ENCODE peak calls at places on chromosome 12, in seven cellular contexts. A is SK-N-SH, G is HCT116, S is neural progenitor cell, H is hepatocyte, X is PC-3, D is MM.1S. L is an unnamed sample.

GRCh38 chr12:23810327-23810902 is 139.1 kb downstream of the SOX5 start:
- DNase-seq in H (no peak), S (no peak), A (peak; percentile 9), X (no peak), G (no peak), D (no peak), L (no peak)

GRCh38 chr12:130335517-130336392 is 1.9 kb upstream of the PIWIL1 start:
- DNase-seq in D (peak; percentile 23), X (peak; percentile 48), G (peak; percentile 40), A (peak; percentile 70), S (peak; percentile 79), H (peak; percentile 83), L (peak; percentile 64)

GRCh38 chr12:84463756-84464495 is 448.7 kb downstream of the SLC6A15 start:
- DNase-seq in G (no peak), A (peak; percentile 0), D (no peak), S (no peak), H (peak; percentile 18), X (no peak), L (peak; percentile 75)

GRCh38 chr12:91920276-91920675 is 225.4 kb downstream of the BTG1 start:
- DNase-seq in A (peak; percentile 11), H (no peak), G (no peak), D (no peak), X (peak; percentile 44), S (no peak), L (peak; percentile 44)

GRCh38 chr12:3365416-3366385 is 125.3 kb upstream of the PRMT8 start:
- DNase-seq in D (no peak), A (peak; percentile 91), G (no peak), X (peak; percentile 64), H (peak; percentile 64), S (peak; percentile 80), L (peak; percentile 12)

GRCh38 chr12:46470039-46470627 is 97.6 kb upstream of the SLC38A2 start:
- DNase-seq in A (no peak), G (no peak), H (no peak), X (no peak), S (no peak), D (peak; percentile 67), L (no peak)

GRCh38 chr12:102406033-102406584 is 74.3 kb downstream of the IGF1 start:
- DNase-seq in G (no peak), X (no peak), A (peak; percentile 46), D (no peak), S (peak; percentile 42), H (peak; percentile 29), L (peak; percentile 6)

GRCh38 chr12:54134850-54135249 is 53.9 kb downstream of the SMUG1 start:
- DNase-seq in S (no peak), A (peak; percentile 45), G (no peak), D (no peak), X (peak; percentile 17), H (peak; percentile 57), L (no peak)

GRCh38 chr12:131369094-131369845 is 341.6 kb upstream of the SFSWAP start:
- DNase-seq in A (no peak), D (no peak), X (no peak), S (no peak), H (no peak), G (no peak), L (no peak)

GRCh38 chr12:88245905-88246304 is 103.8 kb downstream of the TMTC3 start:
- DNase-seq in S (no peak), A (no peak), H (no peak), X (no peak), G (no peak), D (no peak), L (peak; percentile 50)

GRCh38 chr12:109758406-109759075 is 44.9 kb downstream of the FAM222A start:
- DNase-seq in G (no peak), H (no peak), S (no peak), X (no peak), D (no peak), A (peak; percentile 28), L (no peak)

GRCh38 chr12:124410354-124411175 is 115.7 kb downstream of the RFLNA start:
- DNase-seq in D (no peak), A (peak; percentile 79), S (no peak), G (no peak), H (no peak), X (no peak), L (peak; percentile 44)

GRCh38 chr12:128810182-128811127 is 13.3 kb downstream of the SLC15A4 start:
- DNase-seq in X (no peak), G (no peak), D (peak; percentile 86), H (no peak), A (peak; percentile 42), S (peak; percentile 48), L (peak; percentile 79)

GRCh38 chr12:203462-204260 is 10.3 kb downstream of the SLC6A12 start:
- DNase-seq in X (no peak), S (peak; percentile 82), H (peak; percentile 71), D (no peak), A (peak; percentile 93), G (no peak), L (no peak)

GRCh38 chr12:120674172-120674571 is 12.8 kb upstream of the MLEC start:
- DNase-seq in A (no peak), G (no peak), H (no peak), S (no peak), X (no peak), D (no peak), L (no peak)

GRCh38 chr12:25276199-25276937 is 25.6 kb upstream of the KRAS start:
- DNase-seq in D (peak; percentile 31), S (no peak), H (peak; percentile 85), G (peak; percentile 42), X (peak; percentile 82), A (peak; percentile 7), L (peak; percentile 69)

GRCh38 chr12:9405861-9406563 is 197.8 kb upstream of the PZP start:
- DNase-seq in S (peak; percentile 38), H (no peak), D (no peak), A (peak; percentile 31), G (no peak), X (no peak), L (no peak)

GRCh38 chr12:71558445-71558844 is 105.2 kb downstream of the ZFC3H1 start:
- DNase-seq in A (peak; percentile 38), G (no peak), X (no peak), D (no peak), H (no peak), S (no peak), L (peak; percentile 48)

DNA sequence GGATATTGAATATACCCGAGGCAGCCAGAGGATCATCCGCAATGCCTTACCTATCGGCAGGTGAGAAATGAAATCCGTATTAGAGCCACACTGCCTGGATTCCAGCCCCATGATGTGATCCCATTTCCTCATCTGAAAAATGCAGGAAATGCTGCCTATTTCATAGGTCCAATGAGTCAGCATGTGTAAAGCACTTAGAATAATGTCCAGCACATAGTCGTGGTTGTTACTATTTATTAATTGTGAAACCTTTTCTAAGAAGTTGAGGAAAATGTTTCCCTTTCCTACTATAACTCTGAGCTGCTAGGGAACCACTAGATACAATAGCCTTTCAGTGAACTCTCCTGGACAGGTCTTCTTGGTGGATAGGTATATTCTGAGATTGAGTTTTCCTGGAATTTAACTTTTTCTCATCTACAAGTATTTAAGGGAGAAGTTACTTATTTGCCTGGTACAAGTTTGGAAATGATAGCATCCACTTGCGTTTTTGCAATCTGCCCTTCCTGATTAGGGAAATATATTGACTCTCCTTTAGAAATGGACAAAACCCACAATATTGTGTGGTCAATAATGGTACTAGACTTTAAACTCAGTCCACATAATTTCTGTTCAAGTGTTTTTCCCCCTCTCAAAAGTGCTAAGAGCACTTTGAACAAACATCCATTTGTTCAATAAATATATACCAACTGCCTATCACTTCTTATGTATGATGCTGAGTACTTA is 12.2 kb downstream of the POLR3B start:
- DNase-seq in X (peak; percentile 86), S (no peak), H (peak; percentile 12), G (no peak), A (no peak), D (no peak), L (peak; percentile 93)
- TF ChIP-seq EZH2phosphoT487 in X (no peak), S (no peak), H (no peak), G (no peak), A (no peak), D (no peak), L (no peak)

DNA sequence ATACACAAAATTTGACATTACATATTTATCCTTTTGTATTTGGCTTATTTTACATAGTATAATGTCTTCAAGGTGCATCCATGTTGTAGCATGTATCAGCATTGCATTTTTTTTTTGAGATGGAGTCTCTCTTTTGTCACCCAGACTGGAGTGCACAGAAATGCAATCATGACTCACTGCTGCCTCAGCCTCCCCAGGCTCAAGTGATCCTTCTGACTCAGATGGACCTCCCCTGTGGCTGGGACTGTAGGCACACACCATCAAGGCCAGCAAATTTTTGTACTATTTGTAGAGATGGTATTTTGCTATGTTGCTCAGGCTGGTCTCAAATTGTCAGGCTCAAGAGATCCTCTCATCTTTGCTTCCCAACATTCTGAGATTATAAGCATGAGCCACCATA is 214.4 kb upstream of the ALG10B start:
- DNase-seq in S (no peak), A (no peak), D (no peak), G (no peak), H (no peak), X (peak; percentile 76), L (no peak)
- H3K9me3 ChIP-seq in S (peaks cover 11% of the 10 kb centered on the region), A (no peaks in the 10 kb centered on the region), D (no peaks in the 10 kb centered on the region), G (no peaks in the 10 kb centered on the region), H (no peaks in the 10 kb centered on the region), X (no peaks in the 10 kb centered on the region), L (no peaks in the 10 kb centered on the region)

GRCh38 chr12:56988207-56988739 is 18.1 kb downstream of the ZBTB39 start:
- DNase-seq in S (no peak), D (no peak), H (peak; percentile 63), A (no peak), G (no peak), X (no peak), L (no peak)

GRCh38 chr12:56983386-56983785 is 23.0 kb downstream of the ZBTB39 start:
- DNase-seq in X (no peak), H (no peak), D (no peak), S (no peak), A (no peak), G (no peak), L (no peak)

GRCh38 chr12:56989866-56990610 is 16.3 kb downstream of the ZBTB39 start:
- DNase-seq in G (no peak), S (no peak), X (no peak), H (no peak), A (no peak), D (no peak), L (no peak)

GRCh38 chr12:56987551-56988053 is 18.7 kb downstream of the ZBTB39 start:
- DNase-seq in G (peak; percentile 58), D (peak; percentile 65), X (peak; percentile 85), A (peak; percentile 84), H (peak; percentile 90), S (peak; percentile 89), L (peak; percentile 84)

GRCh38 chr12:56987011-56987410 is 19.3 kb downstream of the ZBTB39 start:
- DNase-seq in A (no peak), H (no peak), D (no peak), X (no peak), G (no peak), S (no peak), L (no peak)
- H4K20me1 ChIP-seq in A (no peaks in the 10 kb centered on the region), H (no peaks in the 10 kb centered on the region), D (no peaks in the 10 kb centered on the region), X (no peaks in the 10 kb centered on the region), G (no peaks in the 10 kb centered on the region), S (no peaks in the 10 kb centered on the region), L (no peaks in the 10 kb centered on the region)

GRCh38 chr12:122641976-122642375 is 61.2 kb downstream of the HCAR2 start:
- DNase-seq in S (no peak), A (no peak), H (no peak), X (peak; percentile 28), D (no peak), G (no peak), L (peak; percentile 43)

GRCh38 chr12:122643207-122643805 is 59.9 kb downstream of the HCAR2 start:
- DNase-seq in D (no peak), S (peak; percentile 52), A (no peak), G (no peak), H (no peak), X (no peak), L (no peak)

GRCh38 chr12:122651520-122652224 is 51.5 kb downstream of the HCAR2 start:
- DNase-seq in H (no peak), X (no peak), D (no peak), G (no peak), S (no peak), A (no peak), L (no peak)

GRCh38 chr12:122646568-122647220 is 56.5 kb downstream of the HCAR2 start:
- DNase-seq in G (no peak), H (no peak), X (peak; percentile 76), A (no peak), S (no peak), D (peak; percentile 7), L (peak; percentile 84)
- TF ChIP-seq EZH2phosphoT487 in G (no peak), H (no peak), X (no peak), A (no peak), S (no peak), D (no peak), L (no peak)